ENCODE peak calls at places on chromosome 3, in nine cellular contexts. N, B, G, D, S, C, Y, I and L are unnamed samples.

GRCh38 chr3:71991051-71991450 is 206.1 kb upstream of the PROK2 start:
- DNase-seq in N (no peak), B (no peak), G (no peak), D (no peak), S (no peak), C (no peak), Y (no peak), I (no peak), L (no peak)

GRCh38 chr3:123353852-123354238 is 95.0 kb downstream of the ADCY5 start:
- DNase-seq in N (no peak), B (no peak), G (peak; percentile 66), D (no peak), S (no peak), C (no peak), Y (no peak), I (no peak), L (no peak)

GRCh38 chr3:42071720-42072582 is 19.2 kb upstream of the TRAK1 start:
- DNase-seq in N (no peak), B (no peak), G (peak; percentile 81), D (peak; percentile 80), S (no peak), C (no peak), Y (peak; percentile 81), I (peak; percentile 79), L (no peak)

GRCh38 chr3:16834753-16835152 is 50.0 kb upstream of the PLCL2 start:
- DNase-seq in N (no peak), B (no peak), G (no peak), D (no peak), S (no peak), C (no peak), Y (no peak), I (no peak), L (no peak)

GRCh38 chr3:126124148-126124868 is 40.4 kb upstream of the SLC41A3 start:
- DNase-seq in N (no peak), B (no peak), G (no peak), D (no peak), S (no peak), C (no peak), Y (peak; percentile 7), I (no peak), L (no peak)

GRCh38 chr3:178603735-178604134 is 67.5 kb downstream of the KCNMB2 start:
- DNase-seq in N (no peak), B (no peak), G (no peak), D (no peak), S (no peak), C (no peak), Y (no peak), I (no peak), L (no peak)

GRCh38 chr3:37859354-37859753 is 2.3 kb upstream of the CTDSPL start:
- DNase-seq in N (no peak), B (no peak), G (peak; percentile 22), D (peak; percentile 28), S (no peak), C (no peak), Y (no peak), I (no peak), L (no peak)

GRCh38 chr3:133280591-133280990 is 119.3 kb upstream of the BFSP2 start:
- DNase-seq in N (no peak), B (no peak), G (no peak), D (no peak), S (no peak), C (no peak), Y (no peak), I (no peak), L (no peak)

GRCh38 chr3:98172621-98173020 is 6.1 kb downstream of the OR5H15 start:
- DNase-seq in N (no peak), B (no peak), G (peak; percentile 5), D (no peak), S (no peak), C (no peak), Y (no peak), I (no peak), L (no peak)

GRCh38 chr3:44909063-44909462 is 34.7 kb downstream of the TGM4 start:
- DNase-seq in N (no peak), B (no peak), G (no peak), D (no peak), S (no peak), C (no peak), Y (no peak), I (no peak), L (no peak)

GRCh38 chr3:33318709-33319380 is 41.6 kb downstream of the FBXL2 start:
- DNase-seq in N (no peak), B (no peak), G (peak; percentile 13), D (no peak), S (no peak), C (no peak), Y (no peak), I (peak; percentile 19), L (peak; percentile 11)

GRCh38 chr3:9397911-9398714 is 698 bp downstream of the SETD5 start:
- DNase-seq in N (peak; percentile 14), B (peak; percentile 26), G (peak; percentile 44), D (peak; percentile 69), S (no peak), C (peak; percentile 30), Y (peak; percentile 34), I (peak; percentile 57), L (no peak)

GRCh38 chr3:12239301-12239700 is 49.6 kb upstream of the PPARG start:
- DNase-seq in N (no peak), B (no peak), G (no peak), D (peak; percentile 8), S (no peak), C (no peak), Y (no peak), I (peak; percentile 60), L (peak; percentile 52)

GRCh38 chr3:174439621-174440349 is 419.3 kb upstream of the NAALADL2 start:
- DNase-seq in N (peak; percentile 62), B (no peak), G (peak; percentile 98), D (peak; percentile 97), S (no peak), C (no peak), Y (no peak), I (peak; percentile 99), L (peak; percentile 65)

GRCh38 chr3:56219894-56220805 is 248.1 kb downstream of the ERC2 start:
- DNase-seq in N (no peak), B (no peak), G (peak; percentile 5), D (no peak), S (no peak), C (no peak), Y (no peak), I (no peak), L (peak; percentile 44)

GRCh38 chr3:190345027-190345821 is 23.0 kb upstream of the CLDN1 start:
- DNase-seq in N (peak; percentile 66), B (no peak), G (peak; percentile 95), D (peak; percentile 90), S (no peak), C (no peak), Y (peak; percentile 16), I (peak; percentile 97), L (peak; percentile 75)

GRCh38 chr3:31285808-31286486 is 246.8 kb upstream of the STT3B start:
- DNase-seq in N (no peak), B (no peak), G (no peak), D (no peak), S (no peak), C (no peak), Y (no peak), I (no peak), L (no peak)

GRCh38 chr3:78737988-78738387 is 1029.8 kb downstream of the ROBO1 start:
- DNase-seq in N (no peak), B (no peak), G (peak; percentile 16), D (no peak), S (no peak), C (no peak), Y (no peak), I (peak; percentile 11), L (no peak)